ENCODE peak calls at places on chromosomes 4 and X, in five cellular contexts. One of them, this sample, is unnamed.

GRCh38 chr4:88526221-88526815 is 2.7 kb upstream of the PYURF start:
- ATAC-seq in left cardiac atrium: no peak
- ATAC-seq in T-helper 17 cell: no peak
- ATAC-seq in stimulated activated naive CD8-positive, alpha-beta T cell treated with anti-CD3 and anti-CD28 coated beads, Interleukin-15, Interleukin-2, amounts not matched to agents 100 U/mL and 50 U/mL, for 24 hours: no peak
- ATAC-seq in T-cell: no peak
- ATAC-seq in this sample: no peak

GRCh38 chr4:80049813-80050534 is 23.1 kb downstream of the ANTXR2 start:
- ATAC-seq in stimulated activated naive CD8-positive, alpha-beta T cell treated with anti-CD3 and anti-CD28 coated beads, Interleukin-15, Interleukin-2, amounts not matched to agents 100 U/mL and 50 U/mL, for 24 hours: no peak
- ATAC-seq in T-cell: no peak
- ATAC-seq in left cardiac atrium: peak; percentile 18
- ATAC-seq in T-helper 17 cell: no peak
- ATAC-seq in this sample: peak; percentile 37

GRCh38 chrX:54043696-54044125 is 562 bp downstream of the PHF8 start:
- ATAC-seq in T-cell: peak; percentile 21
- ATAC-seq in left cardiac atrium: peak; percentile 70
- ATAC-seq in T-helper 17 cell: peak; percentile 3
- ATAC-seq in stimulated activated naive CD8-positive, alpha-beta T cell treated with anti-CD3 and anti-CD28 coated beads, Interleukin-15, Interleukin-2, amounts not matched to agents 100 U/mL and 50 U/mL, for 24 hours: no peak
- ATAC-seq in this sample: peak; percentile 20

GRCh38 chr4:93719552-93719951 is 109.0 kb upstream of the ATOH1 start:
- ATAC-seq in stimulated activated naive CD8-positive, alpha-beta T cell treated with anti-CD3 and anti-CD28 coated beads, Interleukin-15, Interleukin-2, amounts not matched to agents 100 U/mL and 50 U/mL, for 24 hours: no peak
- ATAC-seq in T-helper 17 cell: no peak
- ATAC-seq in T-cell: no peak
- ATAC-seq in left cardiac atrium: no peak
- ATAC-seq in this sample: no peak

GRCh38 chr4:15402146-15402545 is 25.7 kb upstream of the C1QTNF7 start:
- ATAC-seq in left cardiac atrium: no peak
- ATAC-seq in T-helper 17 cell: no peak
- ATAC-seq in T-cell: no peak
- ATAC-seq in stimulated activated naive CD8-positive, alpha-beta T cell treated with anti-CD3 and anti-CD28 coated beads, Interleukin-15, Interleukin-2, amounts not matched to agents 100 U/mL and 50 U/mL, for 24 hours: no peak
- ATAC-seq in this sample: peak; percentile 73

GRCh38 chr4:15427715-15428114 is at the start of gene C1QTNF7:
- ATAC-seq in stimulated activated naive CD8-positive, alpha-beta T cell treated with anti-CD3 and anti-CD28 coated beads, Interleukin-15, Interleukin-2, amounts not matched to agents 100 U/mL and 50 U/mL, for 24 hours: no peak
- ATAC-seq in T-helper 17 cell: no peak
- ATAC-seq in left cardiac atrium: no peak
- ATAC-seq in T-cell: no peak
- ATAC-seq in this sample: peak; percentile 48

GRCh38 chr4:73341454-73341853 is 62.6 kb upstream of the ALB start:
- ATAC-seq in T-helper 17 cell: no peak
- ATAC-seq in stimulated activated naive CD8-positive, alpha-beta T cell treated with anti-CD3 and anti-CD28 coated beads, Interleukin-15, Interleukin-2, amounts not matched to agents 100 U/mL and 50 U/mL, for 24 hours: no peak
- ATAC-seq in left cardiac atrium: peak; percentile 56
- ATAC-seq in T-cell: no peak
- ATAC-seq in this sample: no peak

GRCh38 chr4:84647307-84647884 is 64.5 kb downstream of the CDS1 start:
- ATAC-seq in T-cell: no peak
- ATAC-seq in stimulated activated naive CD8-positive, alpha-beta T cell treated with anti-CD3 and anti-CD28 coated beads, Interleukin-15, Interleukin-2, amounts not matched to agents 100 U/mL and 50 U/mL, for 24 hours: no peak
- ATAC-seq in T-helper 17 cell: no peak
- ATAC-seq in left cardiac atrium: no peak
- ATAC-seq in this sample: no peak

GRCh38 chrX:46204721-46205422 is 340.3 kb downstream of the ZNF674 start:
- ATAC-seq in stimulated activated naive CD8-positive, alpha-beta T cell treated with anti-CD3 and anti-CD28 coated beads, Interleukin-15, Interleukin-2, amounts not matched to agents 100 U/mL and 50 U/mL, for 24 hours: peak; percentile 55
- ATAC-seq in T-helper 17 cell: no peak
- ATAC-seq in T-cell: no peak
- ATAC-seq in left cardiac atrium: no peak
- ATAC-seq in this sample: no peak

GRCh38 chr4:39961311-39961877 is 16.3 kb downstream of the PDS5A start:
- ATAC-seq in stimulated activated naive CD8-positive, alpha-beta T cell treated with anti-CD3 and anti-CD28 coated beads, Interleukin-15, Interleukin-2, amounts not matched to agents 100 U/mL and 50 U/mL, for 24 hours: no peak
- ATAC-seq in T-helper 17 cell: no peak
- ATAC-seq in left cardiac atrium: no peak
- ATAC-seq in T-cell: no peak
- ATAC-seq in this sample: no peak

GRCh38 chr4:83025563-83025962 is 9.4 kb upstream of the COPS4 start:
- ATAC-seq in stimulated activated naive CD8-positive, alpha-beta T cell treated with anti-CD3 and anti-CD28 coated beads, Interleukin-15, Interleukin-2, amounts not matched to agents 100 U/mL and 50 U/mL, for 24 hours: no peak
- ATAC-seq in T-helper 17 cell: no peak
- ATAC-seq in left cardiac atrium: no peak
- ATAC-seq in T-cell: no peak
- ATAC-seq in this sample: no peak

GRCh38 chr4:123892368-123892961 is 495.9 kb downstream of the SPRY1 start:
- ATAC-seq in T-helper 17 cell: no peak
- ATAC-seq in T-cell: no peak
- ATAC-seq in stimulated activated naive CD8-positive, alpha-beta T cell treated with anti-CD3 and anti-CD28 coated beads, Interleukin-15, Interleukin-2, amounts not matched to agents 100 U/mL and 50 U/mL, for 24 hours: no peak
- ATAC-seq in left cardiac atrium: peak; percentile 14
- ATAC-seq in this sample: no peak

GRCh38 chrX:71609095-71609750 is 9.1 kb downstream of the CXCR3 start:
- ATAC-seq in T-helper 17 cell: peak; percentile 47
- ATAC-seq in left cardiac atrium: no peak
- ATAC-seq in T-cell: no peak
- ATAC-seq in stimulated activated naive CD8-positive, alpha-beta T cell treated with anti-CD3 and anti-CD28 coated beads, Interleukin-15, Interleukin-2, amounts not matched to agents 100 U/mL and 50 U/mL, for 24 hours: no peak
- ATAC-seq in this sample: no peak

GRCh38 chrX:136608295-136608933 is 39.5 kb upstream of the CD40LG start:
- ATAC-seq in left cardiac atrium: peak; percentile 33
- ATAC-seq in T-helper 17 cell: peak; percentile 90
- ATAC-seq in stimulated activated naive CD8-positive, alpha-beta T cell treated with anti-CD3 and anti-CD28 coated beads, Interleukin-15, Interleukin-2, amounts not matched to agents 100 U/mL and 50 U/mL, for 24 hours: peak; percentile 66
- ATAC-seq in T-cell: peak; percentile 71
- ATAC-seq in this sample: no peak

GRCh38 chr4:82500830-82501229 is 61.0 kb downstream of the TMEM150C start:
- ATAC-seq in stimulated activated naive CD8-positive, alpha-beta T cell treated with anti-CD3 and anti-CD28 coated beads, Interleukin-15, Interleukin-2, amounts not matched to agents 100 U/mL and 50 U/mL, for 24 hours: no peak
- ATAC-seq in T-helper 17 cell: no peak
- ATAC-seq in T-cell: no peak
- ATAC-seq in left cardiac atrium: no peak
- ATAC-seq in this sample: no peak

GRCh38 chr4:14168919-14169318 is 541.4 kb upstream of the BOD1L1 start:
- ATAC-seq in left cardiac atrium: peak; percentile 39
- ATAC-seq in T-cell: no peak
- ATAC-seq in T-helper 17 cell: no peak
- ATAC-seq in stimulated activated naive CD8-positive, alpha-beta T cell treated with anti-CD3 and anti-CD28 coated beads, Interleukin-15, Interleukin-2, amounts not matched to agents 100 U/mL and 50 U/mL, for 24 hours: no peak
- ATAC-seq in this sample: no peak

GRCh38 chrX:115038406-115038805 is 21.0 kb upstream of the IL13RA2 start:
- ATAC-seq in stimulated activated naive CD8-positive, alpha-beta T cell treated with anti-CD3 and anti-CD28 coated beads, Interleukin-15, Interleukin-2, amounts not matched to agents 100 U/mL and 50 U/mL, for 24 hours: no peak
- ATAC-seq in T-helper 17 cell: no peak
- ATAC-seq in left cardiac atrium: no peak
- ATAC-seq in T-cell: no peak
- ATAC-seq in this sample: no peak

GRCh38 chrX:71365356-71365875 is 741 bp upstream of the TAF1 start:
- ATAC-seq in stimulated activated naive CD8-positive, alpha-beta T cell treated with anti-CD3 and anti-CD28 coated beads, Interleukin-15, Interleukin-2, amounts not matched to agents 100 U/mL and 50 U/mL, for 24 hours: no peak
- ATAC-seq in T-helper 17 cell: no peak
- ATAC-seq in left cardiac atrium: peak; percentile 2
- ATAC-seq in T-cell: no peak
- ATAC-seq in this sample: peak; percentile 1

GRCh38 chr4:73740353-73740778 is at the start of gene CXCL8:
- ATAC-seq in left cardiac atrium: peak; percentile 90
- ATAC-seq in T-helper 17 cell: peak; percentile 33
- ATAC-seq in T-cell: no peak
- ATAC-seq in stimulated activated naive CD8-positive, alpha-beta T cell treated with anti-CD3 and anti-CD28 coated beads, Interleukin-15, Interleukin-2, amounts not matched to agents 100 U/mL and 50 U/mL, for 24 hours: peak; percentile 40
- ATAC-seq in this sample: peak; percentile 69

GRCh38 chr4:75662626-75663025 is 10.6 kb downstream of the G3BP2 start:
- ATAC-seq in T-cell: no peak
- ATAC-seq in left cardiac atrium: no peak
- ATAC-seq in stimulated activated naive CD8-positive, alpha-beta T cell treated with anti-CD3 and anti-CD28 coated beads, Interleukin-15, Interleukin-2, amounts not matched to agents 100 U/mL and 50 U/mL, for 24 hours: no peak
- ATAC-seq in T-helper 17 cell: no peak
- ATAC-seq in this sample: no peak

GRCh38 chr4:40363945-40364344 is 28.8 kb downstream of the CHRNA9 start:
- ATAC-seq in T-cell: no peak
- ATAC-seq in T-helper 17 cell: no peak
- ATAC-seq in left cardiac atrium: no peak
- ATAC-seq in stimulated activated naive CD8-positive, alpha-beta T cell treated with anti-CD3 and anti-CD28 coated beads, Interleukin-15, Interleukin-2, amounts not matched to agents 100 U/mL and 50 U/mL, for 24 hours: no peak
- ATAC-seq in this sample: no peak

GRCh38 chr4:140717313-140717712 is 38.9 kb downstream of the TBC1D9 start:
- ATAC-seq in T-cell: no peak
- ATAC-seq in T-helper 17 cell: no peak
- ATAC-seq in left cardiac atrium: no peak
- ATAC-seq in stimulated activated naive CD8-positive, alpha-beta T cell treated with anti-CD3 and anti-CD28 coated beads, Interleukin-15, Interleukin-2, amounts not matched to agents 100 U/mL and 50 U/mL, for 24 hours: no peak
- ATAC-seq in this sample: no peak

GRCh38 chr4:109683621-109684253 is 19.5 kb downstream of the CASP6 start:
- ATAC-seq in T-helper 17 cell: no peak
- ATAC-seq in left cardiac atrium: no peak
- ATAC-seq in stimulated activated naive CD8-positive, alpha-beta T cell treated with anti-CD3 and anti-CD28 coated beads, Interleukin-15, Interleukin-2, amounts not matched to agents 100 U/mL and 50 U/mL, for 24 hours: no peak
- ATAC-seq in T-cell: no peak
- ATAC-seq in this sample: no peak

GRCh38 chr4:42844422-42844821 is 48.1 kb upstream of the GRXCR1 start:
- ATAC-seq in T-helper 17 cell: no peak
- ATAC-seq in left cardiac atrium: no peak
- ATAC-seq in stimulated activated naive CD8-positive, alpha-beta T cell treated with anti-CD3 and anti-CD28 coated beads, Interleukin-15, Interleukin-2, amounts not matched to agents 100 U/mL and 50 U/mL, for 24 hours: no peak
- ATAC-seq in T-cell: no peak
- ATAC-seq in this sample: no peak

GRCh38 chr4:108157655-108158054 is 11.1 kb downstream of the LEF1 start:
- ATAC-seq in T-helper 17 cell: no peak
- ATAC-seq in T-cell: no peak
- ATAC-seq in left cardiac atrium: no peak
- ATAC-seq in stimulated activated naive CD8-positive, alpha-beta T cell treated with anti-CD3 and anti-CD28 coated beads, Interleukin-15, Interleukin-2, amounts not matched to agents 100 U/mL and 50 U/mL, for 24 hours: peak; percentile 38
- ATAC-seq in this sample: no peak

GRCh38 chrX:42093756-42094155 is 170.4 kb upstream of the CASK start:
- ATAC-seq in T-helper 17 cell: peak; percentile 35
- ATAC-seq in T-cell: no peak
- ATAC-seq in left cardiac atrium: no peak
- ATAC-seq in stimulated activated naive CD8-positive, alpha-beta T cell treated with anti-CD3 and anti-CD28 coated beads, Interleukin-15, Interleukin-2, amounts not matched to agents 100 U/mL and 50 U/mL, for 24 hours: peak; percentile 81
- ATAC-seq in this sample: no peak